ENCODE peak calls at places on chromosomes 16 and 17, in eight cellular contexts. One of them, this sample, is unnamed.

GRCh38 chr16:28845173-28846079 is 722 bp downstream of the TUFM start:
- DNase-seq in mucosa of descending colon: peak
- DNase-seq in CMK: no peak
- DNase-seq in skeletal muscle cell: no peak
- DNase-seq in sciatic nerve: no peak
- DNase-seq in activated CD4-positive, alpha-beta T cell treated with anti-CD3 and anti-CD28 coated beads for 24 hours: no peak
- DNase-seq in ELR: peak
- DNase-seq in stimulated activated CD4-positive, alpha-beta T cell treated with anti-CD3 and anti-CD28 coated beads, Interleukin-15, amount 100 ng/mL, for 24 hours: peak
- DNase-seq in this sample: no peak

GRCh38 chr17:30148376-30148775 is 31.8 kb downstream of the NSRP1 start:
- DNase-seq in mucosa of descending colon: no peak
- DNase-seq in CMK: no peak
- DNase-seq in skeletal muscle cell: no peak
- DNase-seq in sciatic nerve: no peak
- DNase-seq in activated CD4-positive, alpha-beta T cell treated with anti-CD3 and anti-CD28 coated beads for 24 hours: no peak
- DNase-seq in ELR: no peak
- DNase-seq in stimulated activated CD4-positive, alpha-beta T cell treated with anti-CD3 and anti-CD28 coated beads, Interleukin-15, amount 100 ng/mL, for 24 hours: no peak
- DNase-seq in this sample: no peak

GRCh38 chr17:36089888-36090836 is at the start of gene CCL3:
- DNase-seq in mucosa of descending colon: no peak
- DNase-seq in CMK: no peak
- DNase-seq in skeletal muscle cell: no peak
- DNase-seq in sciatic nerve: peak
- DNase-seq in activated CD4-positive, alpha-beta T cell treated with anti-CD3 and anti-CD28 coated beads for 24 hours: peak
- DNase-seq in ELR: peak
- DNase-seq in stimulated activated CD4-positive, alpha-beta T cell treated with anti-CD3 and anti-CD28 coated beads, Interleukin-15, amount 100 ng/mL, for 24 hours: peak
- DNase-seq in this sample: no peak

GRCh38 chr16:8850279-8850885 is 18.4 kb downstream of the CARHSP1 start:
- DNase-seq in mucosa of descending colon: peak
- DNase-seq in CMK: no peak
- DNase-seq in skeletal muscle cell: peak
- DNase-seq in sciatic nerve: peak
- DNase-seq in activated CD4-positive, alpha-beta T cell treated with anti-CD3 and anti-CD28 coated beads for 24 hours: no peak
- DNase-seq in ELR: peak
- DNase-seq in stimulated activated CD4-positive, alpha-beta T cell treated with anti-CD3 and anti-CD28 coated beads, Interleukin-15, amount 100 ng/mL, for 24 hours: no peak
- DNase-seq in this sample: no peak

GRCh38 chr16:2926660-2927646 is 15.2 kb downstream of the FLYWCH1 start:
- DNase-seq in mucosa of descending colon: peak
- DNase-seq in CMK: peak
- DNase-seq in skeletal muscle cell: peak
- DNase-seq in sciatic nerve: peak
- DNase-seq in activated CD4-positive, alpha-beta T cell treated with anti-CD3 and anti-CD28 coated beads for 24 hours: peak
- DNase-seq in ELR: peak
- DNase-seq in stimulated activated CD4-positive, alpha-beta T cell treated with anti-CD3 and anti-CD28 coated beads, Interleukin-15, amount 100 ng/mL, for 24 hours: peak
- DNase-seq in this sample: peak

GRCh38 chr17:35892091-35892637 is 12.0 kb upstream of the CCL5 start:
- DNase-seq in mucosa of descending colon: no peak
- DNase-seq in CMK: no peak
- DNase-seq in skeletal muscle cell: no peak
- DNase-seq in sciatic nerve: no peak
- DNase-seq in activated CD4-positive, alpha-beta T cell treated with anti-CD3 and anti-CD28 coated beads for 24 hours: peak
- DNase-seq in ELR: peak
- DNase-seq in stimulated activated CD4-positive, alpha-beta T cell treated with anti-CD3 and anti-CD28 coated beads, Interleukin-15, amount 100 ng/mL, for 24 hours: peak
- DNase-seq in this sample: no peak

GRCh38 chr16:81549547-81550411 is 105.2 kb downstream of the CMIP start:
- DNase-seq in mucosa of descending colon: no peak
- DNase-seq in CMK: no peak
- DNase-seq in skeletal muscle cell: no peak
- DNase-seq in sciatic nerve: no peak
- DNase-seq in activated CD4-positive, alpha-beta T cell treated with anti-CD3 and anti-CD28 coated beads for 24 hours: no peak
- DNase-seq in ELR: no peak
- DNase-seq in stimulated activated CD4-positive, alpha-beta T cell treated with anti-CD3 and anti-CD28 coated beads, Interleukin-15, amount 100 ng/mL, for 24 hours: no peak
- DNase-seq in this sample: no peak

GRCh38 chr16:3992297-3993051 is 112.0 kb upstream of the CREBBP start:
- DNase-seq in mucosa of descending colon: peak
- DNase-seq in CMK: no peak
- DNase-seq in skeletal muscle cell: no peak
- DNase-seq in sciatic nerve: no peak
- DNase-seq in activated CD4-positive, alpha-beta T cell treated with anti-CD3 and anti-CD28 coated beads for 24 hours: no peak
- DNase-seq in ELR: no peak
- DNase-seq in stimulated activated CD4-positive, alpha-beta T cell treated with anti-CD3 and anti-CD28 coated beads, Interleukin-15, amount 100 ng/mL, for 24 hours: peak
- DNase-seq in this sample: no peak

GRCh38 chr17:4032738-4033137 is 68.5 kb upstream of the ATP2A3 start:
- DNase-seq in mucosa of descending colon: no peak
- DNase-seq in CMK: no peak
- DNase-seq in skeletal muscle cell: no peak
- DNase-seq in sciatic nerve: no peak
- DNase-seq in activated CD4-positive, alpha-beta T cell treated with anti-CD3 and anti-CD28 coated beads for 24 hours: no peak
- DNase-seq in ELR: no peak
- DNase-seq in stimulated activated CD4-positive, alpha-beta T cell treated with anti-CD3 and anti-CD28 coated beads, Interleukin-15, amount 100 ng/mL, for 24 hours: no peak
- DNase-seq in this sample: no peak

GRCh38 chr16:52546291-52546941 is 527 bp downstream of the TOX3 start:
- DNase-seq in mucosa of descending colon: peak
- DNase-seq in CMK: no peak
- DNase-seq in skeletal muscle cell: no peak
- DNase-seq in sciatic nerve: no peak
- DNase-seq in activated CD4-positive, alpha-beta T cell treated with anti-CD3 and anti-CD28 coated beads for 24 hours: no peak
- DNase-seq in ELR: no peak
- DNase-seq in stimulated activated CD4-positive, alpha-beta T cell treated with anti-CD3 and anti-CD28 coated beads, Interleukin-15, amount 100 ng/mL, for 24 hours: no peak
- DNase-seq in this sample: no peak

GRCh38 chr17:28344011-28344410 is 8.4 kb downstream of the TNFAIP1 start:
- DNase-seq in mucosa of descending colon: no peak
- DNase-seq in CMK: no peak
- DNase-seq in skeletal muscle cell: no peak
- DNase-seq in sciatic nerve: no peak
- DNase-seq in activated CD4-positive, alpha-beta T cell treated with anti-CD3 and anti-CD28 coated beads for 24 hours: no peak
- DNase-seq in ELR: no peak
- DNase-seq in stimulated activated CD4-positive, alpha-beta T cell treated with anti-CD3 and anti-CD28 coated beads, Interleukin-15, amount 100 ng/mL, for 24 hours: no peak
- DNase-seq in this sample: no peak

This sample was measured in head of caudate nucleus.